ENCODE peak calls at places on chromosomes 13 and 19, in ten cellular contexts. B, M, Z, L, R, K, O, J, X and F are unnamed samples.

GRCh38 chr19:47493378-47494210 is 9.6 kb upstream of the KPTN start:
- DNase-seq in B (no peak), M (no peak), Z (no peak), L (no peak), R (no peak), K (no peak), O (no peak), J (peak; percentile 56), X (no peak), F (no peak)

GRCh38 chr19:47176627-47177090 is 46.0 kb downstream of the SAE1 start:
- DNase-seq in B (peak; percentile 83), M (no peak), Z (no peak), L (peak; percentile 85), R (no peak), K (no peak), O (no peak), J (peak; percentile 16), X (no peak), F (no peak)

GRCh38 chr13:101529419-101529818 is 76.9 kb downstream of the ITGBL1 start:
- DNase-seq in B (peak; percentile 77), M (no peak), Z (no peak), L (peak; percentile 39), R (no peak), K (peak; percentile 37), O (peak; percentile 59), J (no peak), X (no peak), F (no peak)

GRCh38 chr19:35292986-35293732 is 1.2 kb downstream of the MAG start:
- DNase-seq in B (no peak), M (no peak), Z (no peak), L (no peak), R (no peak), K (no peak), O (no peak), J (no peak), X (no peak), F (no peak)

GRCh38 chr19:12656899-12657571 is 9.5 kb downstream of the MAN2B1 start:
- DNase-seq in B (no peak), M (no peak), Z (no peak), L (no peak), R (no peak), K (no peak), O (no peak), J (no peak), X (no peak), F (no peak)

GRCh38 chr13:21240586-21240985 is 64.1 kb downstream of the MRPL57 start:
- DNase-seq in B (no peak), M (no peak), Z (no peak), L (no peak), R (no peak), K (no peak), O (no peak), J (no peak), X (no peak), F (no peak)

GRCh38 chr13:99657848-99658265 is 156.6 kb downstream of the TM9SF2 start:
- DNase-seq in B (peak; percentile 51), M (peak; percentile 32), Z (no peak), L (no peak), R (no peak), K (no peak), O (no peak), J (peak; percentile 21), X (no peak), F (peak; percentile 59)

GRCh38 chr19:45526143-45526542 is 18.9 kb downstream of the VASP start:
- DNase-seq in B (peak; percentile 58), M (peak; percentile 86), Z (no peak), L (no peak), R (peak; percentile 68), K (peak; percentile 65), O (no peak), J (peak; percentile 73), X (no peak), F (peak; percentile 70)

GRCh38 chr19:33052352-33052972 is 12.2 kb downstream of the RHPN2 start:
- DNase-seq in B (peak; percentile 56), M (no peak), Z (no peak), L (no peak), R (peak; percentile 54), K (no peak), O (no peak), J (no peak), X (no peak), F (peak; percentile 55)

GRCh38 chr13:20461860-20462532 is 63.7 kb downstream of the CRYL1 start:
- DNase-seq in B (no peak), M (peak; percentile 73), Z (no peak), L (no peak), R (no peak), K (no peak), O (no peak), J (peak; percentile 79), X (no peak), F (no peak)

GRCh38 chr19:48480476-48481190 is 11.5 kb downstream of the CYTH2 start:
- DNase-seq in B (peak; percentile 48), M (no peak), Z (no peak), L (no peak), R (peak; percentile 55), K (no peak), O (no peak), J (peak; percentile 53), X (no peak), F (no peak)

GRCh38 chr19:3275068-3275582 is 50.7 kb downstream of the CELF5 start:
- DNase-seq in B (no peak), M (peak; percentile 13), Z (no peak), L (no peak), R (no peak), K (no peak), O (no peak), J (no peak), X (peak; percentile 36), F (no peak)

GRCh38 chr13:76825415-76825814 is 60.8 kb downstream of the KCTD12 start:
- DNase-seq in B (peak; percentile 36), M (no peak), Z (no peak), L (no peak), R (no peak), K (no peak), O (no peak), J (no peak), X (no peak), F (no peak)

GRCh38 chr13:112880221-112880641 is 88.8 kb upstream of the MCF2L start:
- DNase-seq in B (no peak), M (no peak), Z (no peak), L (no peak), R (no peak), K (no peak), O (no peak), J (no peak), X (no peak), F (no peak)

GRCh38 chr13:95607363-95607762 is 37.1 kb downstream of the DZIP1 start:
- DNase-seq in B (peak; percentile 63), M (no peak), Z (no peak), L (no peak), R (no peak), K (no peak), O (no peak), J (no peak), X (no peak), F (no peak)

GRCh38 chr13:97568850-97569249 is 134.9 kb downstream of the RAP2A start:
- DNase-seq in B (no peak), M (no peak), Z (no peak), L (no peak), R (peak; percentile 9), K (peak; percentile 21), O (no peak), J (no peak), X (no peak), F (no peak)

DNA sequence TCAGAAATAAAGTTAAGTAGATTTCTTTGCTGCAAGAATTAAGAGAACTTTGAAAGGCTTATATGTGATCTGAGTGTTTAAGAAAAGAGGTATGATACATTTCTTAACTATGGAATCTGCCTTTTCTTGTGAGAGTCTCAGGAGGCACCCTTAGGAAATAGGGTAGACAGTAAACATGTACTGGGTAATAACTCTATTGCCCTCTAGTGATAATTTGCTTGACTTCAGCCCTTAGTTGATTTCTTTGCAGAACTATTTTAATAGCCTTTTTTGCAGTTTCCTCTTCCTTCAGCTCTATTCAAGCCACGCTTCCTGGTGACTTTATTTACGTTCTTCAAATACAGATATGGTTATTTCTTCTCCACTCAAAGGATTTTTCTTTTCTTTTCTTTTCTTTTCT is 37.0 kb upstream of the CCNA1 start:
- DNase-seq in B (peak; percentile 81), M (no peak), Z (no peak), L (peak; percentile 27), R (no peak), K (no peak), O (no peak), J (no peak), X (no peak), F (no peak)
- TF ChIP-seq CTCF in B (peak; percentile 63), M (peak; percentile 61), Z (peak; percentile 30), L (peak; percentile 69), R (no peak), K (no peak), O (peak; percentile 32), J (peak; percentile 53), X (no peak), F (no peak)

GRCh38 chr19:16032509-16033135 is 43.7 kb upstream of the TPM4 start:
- DNase-seq in B (no peak), M (no peak), Z (no peak), L (no peak), R (no peak), K (no peak), O (no peak), J (no peak), X (no peak), F (no peak)
- H3K9me3 ChIP-seq in B (no peaks in the 10 kb centered on the region), M (no peaks in the 10 kb centered on the region), Z (no peaks in the 10 kb centered on the region), L (no peaks in the 10 kb centered on the region), R (no peaks in the 10 kb centered on the region), K (no peaks in the 10 kb centered on the region), O (no peaks in the 10 kb centered on the region), J (no peaks in the 10 kb centered on the region), X (no peaks in the 10 kb centered on the region), F (no peaks in the 10 kb centered on the region)

DNA sequence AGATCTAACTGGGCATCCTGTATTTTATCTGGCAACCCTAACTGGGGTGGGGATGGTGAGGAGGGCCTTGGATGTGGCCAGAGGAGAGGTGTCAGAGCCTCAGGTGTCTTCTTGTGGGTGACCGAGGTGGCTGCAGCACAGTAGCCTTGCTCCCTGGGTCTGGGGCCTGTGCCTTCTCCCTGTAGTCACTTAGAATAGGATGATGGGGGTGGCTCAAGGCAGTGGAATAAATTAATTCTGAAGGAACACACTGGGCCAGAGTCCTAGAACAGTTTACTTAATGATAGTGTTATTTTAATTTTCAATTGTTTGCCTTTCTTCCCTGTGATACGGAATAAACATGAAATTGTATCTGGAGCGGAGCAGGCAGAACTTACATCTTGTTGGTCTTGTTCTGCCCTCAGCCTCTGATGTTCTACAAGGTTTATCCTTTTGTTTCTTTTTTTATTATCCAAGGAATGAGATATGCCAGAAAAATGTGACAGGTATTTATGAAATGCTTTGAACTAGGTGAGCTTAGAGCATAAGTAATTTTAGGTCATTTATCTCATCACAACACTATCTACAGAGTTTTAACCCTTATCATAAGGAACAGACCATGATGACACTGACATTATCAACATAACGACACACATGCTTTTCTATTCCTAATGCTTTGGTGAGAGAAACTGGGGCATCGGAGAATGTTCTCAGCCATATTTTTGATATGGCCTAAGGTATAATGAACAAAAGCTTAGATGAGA is 51.4 kb downstream of the LRCH1 start:
- DNase-seq in B (no peak), M (no peak), Z (no peak), L (no peak), R (no peak), K (no peak), O (no peak), J (no peak), X (no peak), F (no peak)
- H3K4me3 ChIP-seq in B (no peak overlapping the region), M (no peak overlapping the region), Z (no peak overlapping the region), L (no peak overlapping the region), R (no peak overlapping the region), K (no peak overlapping the region), O (no peak overlapping the region), J (no peak overlapping the region), X (no peak overlapping the region), F (no peak overlapping the region)

GRCh38 chr13:23348270-23349126 is 85.0 kb downstream of the SACS start:
- DNase-seq in B (peak; percentile 54), M (peak; percentile 13), Z (no peak), L (no peak), R (no peak), K (no peak), O (no peak), J (no peak), X (no peak), F (no peak)
- TF ChIP-seq CTCF in B (no peak), M (peak; percentile 18), Z (no peak), L (no peak), R (no peak), K (no peak), O (peak; percentile 14), J (no peak), X (no peak), F (no peak)